ENCODE peak calls at places on chromosomes 4 and X, in four cellular contexts. One of them, this sample, is unnamed.

GRCh38 chr4:40840985-40841571 is 91.3 kb downstream of the NSUN7 start:
- DNase-seq in neural progenitor cell: peak; percentile 92
- DNase-seq in cardiac fibroblast: peak; percentile 93
- DNase-seq in uterus: peak; percentile 37
- DNase-seq in this sample: peak; percentile 76

GRCh38 chr4:80462537-80463207 is 127.1 kb downstream of the CFAP299 start:
- DNase-seq in neural progenitor cell: no peak
- DNase-seq in cardiac fibroblast: peak; percentile 54
- DNase-seq in uterus: no peak
- DNase-seq in this sample: no peak

GRCh38 chr4:159048166-159048886 is 54.6 kb upstream of the RAPGEF2 start:
- DNase-seq in neural progenitor cell: peak; percentile 57
- DNase-seq in cardiac fibroblast: peak; percentile 72
- DNase-seq in uterus: peak; percentile 56
- DNase-seq in this sample: peak; percentile 33

GRCh38 chrX:129600981-129601424 is 53.8 kb downstream of the APLN start:
- DNase-seq in neural progenitor cell: peak; percentile 35
- DNase-seq in cardiac fibroblast: no peak
- DNase-seq in uterus: no peak
- DNase-seq in this sample: peak; percentile 19

GRCh38 chr4:1766336-1767057 is 26.6 kb upstream of the FGFR3 start:
- DNase-seq in neural progenitor cell: peak; percentile 74
- DNase-seq in cardiac fibroblast: no peak
- DNase-seq in uterus: no peak
- DNase-seq in this sample: peak; percentile 36

GRCh38 chrX:119784747-119785446 is 6.5 kb downstream of the RPL39 start:
- DNase-seq in neural progenitor cell: peak; percentile 24
- DNase-seq in cardiac fibroblast: peak; percentile 47
- DNase-seq in uterus: no peak
- DNase-seq in this sample: no peak

GRCh38 chr4:125085-125820 is 952 bp downstream of the ZNF718 start:
- DNase-seq in neural progenitor cell: peak; percentile 50
- DNase-seq in cardiac fibroblast: peak; percentile 44
- DNase-seq in uterus: no peak
- DNase-seq in this sample: peak; percentile 73

GRCh38 chr4:181647396-181648107 is 595.6 kb upstream of the TENM3 start:
- DNase-seq in neural progenitor cell: peak; percentile 44
- DNase-seq in cardiac fibroblast: peak; percentile 43
- DNase-seq in uterus: no peak
- DNase-seq in this sample: peak; percentile 49

GRCh38 chr4:158302076-158302866 is 92.0 kb downstream of the TMEM144 start:
- DNase-seq in neural progenitor cell: no peak
- DNase-seq in cardiac fibroblast: peak; percentile 80
- DNase-seq in uterus: no peak
- DNase-seq in this sample: peak; percentile 80

GRCh38 chr4:88690355-88690754 is 7.3 kb downstream of the NAP1L5 start:
- DNase-seq in neural progenitor cell: no peak
- DNase-seq in cardiac fibroblast: peak; percentile 80
- DNase-seq in uterus: no peak
- DNase-seq in this sample: no peak

GRCh38 chr4:142282870-142283431 is 563.1 kb downstream of the INPP4B start:
- DNase-seq in neural progenitor cell: peak; percentile 24
- DNase-seq in cardiac fibroblast: peak; percentile 28
- DNase-seq in uterus: no peak
- DNase-seq in this sample: peak; percentile 44

GRCh38 chrX:72316408-72317079 is 10.8 kb upstream of the CITED1 start:
- DNase-seq in neural progenitor cell: no peak
- DNase-seq in cardiac fibroblast: no peak
- DNase-seq in uterus: no peak
- DNase-seq in this sample: no peak

GRCh38 chr4:102438873-102439614 is 62.1 kb upstream of the NFKB1 start:
- DNase-seq in neural progenitor cell: no peak
- DNase-seq in cardiac fibroblast: peak; percentile 99
- DNase-seq in uterus: no peak
- DNase-seq in this sample: peak; percentile 96

GRCh38 chr4:121459056-121459455 is 78.2 kb upstream of the QRFPR start:
- DNase-seq in neural progenitor cell: no peak
- DNase-seq in cardiac fibroblast: no peak
- DNase-seq in uterus: no peak
- DNase-seq in this sample: no peak

GRCh38 chrX:72060196-72060974 is 71.3 kb downstream of the RTL5 start:
- DNase-seq in neural progenitor cell: peak; percentile 90
- DNase-seq in cardiac fibroblast: peak; percentile 2
- DNase-seq in uterus: no peak
- DNase-seq in this sample: peak; percentile 55

GRCh38 chr4:119666653-119667091 is 38.1 kb upstream of the PDE5A start:
- DNase-seq in neural progenitor cell: peak; percentile 44
- DNase-seq in cardiac fibroblast: no peak
- DNase-seq in uterus: no peak
- DNase-seq in this sample: peak; percentile 8

GRCh38 chrX:40205471-40205870 is 107.7 kb upstream of the BCOR start:
- DNase-seq in neural progenitor cell: peak; percentile 8
- DNase-seq in cardiac fibroblast: no peak
- DNase-seq in uterus: no peak
- DNase-seq in this sample: no peak

GRCh38 chrX:114626323-114626722 is 42.4 kb downstream of the HTR2C start:
- DNase-seq in neural progenitor cell: peak; percentile 39
- DNase-seq in cardiac fibroblast: peak; percentile 38
- DNase-seq in uterus: no peak
- DNase-seq in this sample: peak; percentile 52

GRCh38 chrX:131821945-131822622 is 201.0 kb upstream of the STK26 start:
- DNase-seq in neural progenitor cell: no peak
- DNase-seq in cardiac fibroblast: no peak
- DNase-seq in uterus: peak; percentile 77
- DNase-seq in this sample: no peak

GRCh38 chrX:134761788-134762187 is 103.5 kb upstream of the PLAC1 start:
- DNase-seq in neural progenitor cell: no peak
- DNase-seq in cardiac fibroblast: peak; percentile 40
- DNase-seq in uterus: no peak
- DNase-seq in this sample: peak; percentile 33

GRCh38 chr4:48379587-48380140 is 38.3 kb downstream of the SLAIN2 start:
- DNase-seq in neural progenitor cell: no peak
- DNase-seq in cardiac fibroblast: no peak
- DNase-seq in uterus: no peak
- DNase-seq in this sample: no peak

GRCh38 chr4:152935661-152936445 is at the start of gene FHDC1:
- DNase-seq in neural progenitor cell: peak; percentile 91
- DNase-seq in cardiac fibroblast: no peak
- DNase-seq in uterus: no peak
- DNase-seq in this sample: peak; percentile 69

GRCh38 chr4:102139132-102139573 is 206.1 kb downstream of the SLC39A8 start:
- DNase-seq in neural progenitor cell: no peak
- DNase-seq in cardiac fibroblast: peak; percentile 96
- DNase-seq in uterus: no peak
- DNase-seq in this sample: peak; percentile 69

GRCh38 chr4:165210566-165210965 is 3.2 kb downstream of the KLHL2 start:
- DNase-seq in neural progenitor cell: no peak
- DNase-seq in cardiac fibroblast: no peak
- DNase-seq in uterus: no peak
- DNase-seq in this sample: no peak

GRCh38 chrX:153924149-153924861 is 1.8 kb downstream of the ARHGAP4 start:
- DNase-seq in neural progenitor cell: peak; percentile 57
- DNase-seq in cardiac fibroblast: peak; percentile 37
- DNase-seq in uterus: no peak
- DNase-seq in this sample: peak; percentile 64

GRCh38 chr4:76558391-76559235 is 123.6 kb downstream of the SHROOM3 start:
- DNase-seq in neural progenitor cell: peak; percentile 44
- DNase-seq in cardiac fibroblast: no peak
- DNase-seq in uterus: no peak
- DNase-seq in this sample: no peak

GRCh38 chrX:18970465-18970864 is 13.4 kb downstream of the PHKA2 start:
- DNase-seq in neural progenitor cell: no peak
- DNase-seq in cardiac fibroblast: no peak
- DNase-seq in uterus: no peak
- DNase-seq in this sample: no peak

GRCh38 chrX:129534816-129535578 is 5.1 kb upstream of the OCRL start:
- DNase-seq in neural progenitor cell: no peak
- DNase-seq in cardiac fibroblast: peak; percentile 48
- DNase-seq in uterus: no peak
- DNase-seq in this sample: no peak

GRCh38 chr4:13988347-13989265 is 361.1 kb upstream of the BOD1L1 start:
- DNase-seq in neural progenitor cell: no peak
- DNase-seq in cardiac fibroblast: peak; percentile 99
- DNase-seq in uterus: no peak
- DNase-seq in this sample: peak; percentile 97

GRCh38 chr4:120525106-120525505 is 397.4 kb downstream of the PRDM5 start:
- DNase-seq in neural progenitor cell: no peak
- DNase-seq in cardiac fibroblast: no peak
- DNase-seq in uterus: no peak
- DNase-seq in this sample: no peak

GRCh38 chr4:176444741-176445140 is 125.0 kb downstream of the SPCS3 start:
- DNase-seq in neural progenitor cell: no peak
- DNase-seq in cardiac fibroblast: peak; percentile 82
- DNase-seq in uterus: no peak
- DNase-seq in this sample: no peak

GRCh38 chr4:130288576-130288975 is 1192.6 kb downstream of the C4orf33 start:
- DNase-seq in neural progenitor cell: peak; percentile 55
- DNase-seq in cardiac fibroblast: no peak
- DNase-seq in uterus: no peak
- DNase-seq in this sample: no peak

DNA sequence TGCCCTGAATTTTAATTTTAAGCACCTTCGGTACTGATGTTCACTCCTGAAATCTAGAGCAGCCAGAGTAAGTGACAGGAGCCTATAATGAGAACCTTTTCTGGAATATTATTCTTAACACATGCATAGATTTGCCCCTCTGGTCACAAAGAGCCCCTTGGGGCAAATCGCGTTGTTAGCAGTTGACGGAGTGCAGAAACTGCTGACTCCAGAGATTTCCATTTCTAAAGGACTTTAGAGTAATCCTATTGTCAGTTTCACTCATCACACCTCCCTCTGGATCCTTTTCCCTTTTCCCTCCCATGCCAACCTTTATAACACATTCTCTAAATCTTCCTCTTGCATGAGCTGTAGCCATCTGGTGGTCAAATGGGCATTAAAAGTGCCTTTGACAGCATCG is 264.9 kb upstream of the PRPS2 start:
- DNase-seq in neural progenitor cell: peak; percentile 23
- DNase-seq in cardiac fibroblast: no peak
- DNase-seq in uterus: no peak
- DNase-seq in this sample: no peak
- TF ChIP-seq CTCF in neural progenitor cell: peak; percentile 23
- TF ChIP-seq CTCF in cardiac fibroblast: no peak
- TF ChIP-seq CTCF in uterus: no peak
- TF ChIP-seq CTCF in this sample: no peak

GRCh38 chrX:155876704-155877103 is 4.4 kb upstream of the VAMP7 start:
- DNase-seq in neural progenitor cell: no peak
- DNase-seq in cardiac fibroblast: no peak
- DNase-seq in uterus: no peak
- DNase-seq in this sample: no peak
- H3K4me3 ChIP-seq in neural progenitor cell: no peak overlapping the region
- H3K4me3 ChIP-seq in cardiac fibroblast: no peak overlapping the region
- H3K4me3 ChIP-seq in uterus: no peak overlapping the region
- H3K4me3 ChIP-seq in this sample: no peak overlapping the region

GRCh38 chrX:45667666-45668065 is 467.0 kb upstream of the DIPK2B start:
- DNase-seq in neural progenitor cell: no peak
- DNase-seq in cardiac fibroblast: peak; percentile 32
- DNase-seq in uterus: no peak
- DNase-seq in this sample: no peak

GRCh38 chrX:45664727-45665290 is 464.1 kb upstream of the DIPK2B start:
- DNase-seq in neural progenitor cell: no peak
- DNase-seq in cardiac fibroblast: no peak
- DNase-seq in uterus: no peak
- DNase-seq in this sample: no peak

GRCh38 chrX:45669715-45670360 is 469.2 kb upstream of the DIPK2B start:
- DNase-seq in neural progenitor cell: no peak
- DNase-seq in cardiac fibroblast: peak; percentile 3
- DNase-seq in uterus: no peak
- DNase-seq in this sample: no peak

GRCh38 chrX:45668686-45669443 is 468.2 kb upstream of the DIPK2B start:
- DNase-seq in neural progenitor cell: no peak
- DNase-seq in cardiac fibroblast: peak; percentile 94
- DNase-seq in uterus: no peak
- DNase-seq in this sample: peak; percentile 74
- TF ChIP-seq CTCF in neural progenitor cell: no peak
- TF ChIP-seq CTCF in cardiac fibroblast: no peak
- TF ChIP-seq CTCF in uterus: no peak
- TF ChIP-seq CTCF in this sample: no peak

GRCh38 chr4:85953651-85954018 is 406.2 kb downstream of the MAPK10 start:
- DNase-seq in neural progenitor cell: no peak
- DNase-seq in cardiac fibroblast: peak; percentile 74
- DNase-seq in uterus: no peak
- DNase-seq in this sample: peak; percentile 50

GRCh38 chr4:85952982-85953650 is 406.7 kb downstream of the MAPK10 start:
- DNase-seq in neural progenitor cell: no peak
- DNase-seq in cardiac fibroblast: peak; percentile 18
- DNase-seq in uterus: no peak
- DNase-seq in this sample: no peak

GRCh38 chr4:85952518-85952917 is 407.3 kb downstream of the MAPK10 start:
- DNase-seq in neural progenitor cell: no peak
- DNase-seq in cardiac fibroblast: peak; percentile 88
- DNase-seq in uterus: no peak
- DNase-seq in this sample: no peak

GRCh38 chr4:85955614-85956295 is 404.1 kb downstream of the MAPK10 start:
- DNase-seq in neural progenitor cell: no peak
- DNase-seq in cardiac fibroblast: no peak
- DNase-seq in uterus: no peak
- DNase-seq in this sample: no peak

DNA sequence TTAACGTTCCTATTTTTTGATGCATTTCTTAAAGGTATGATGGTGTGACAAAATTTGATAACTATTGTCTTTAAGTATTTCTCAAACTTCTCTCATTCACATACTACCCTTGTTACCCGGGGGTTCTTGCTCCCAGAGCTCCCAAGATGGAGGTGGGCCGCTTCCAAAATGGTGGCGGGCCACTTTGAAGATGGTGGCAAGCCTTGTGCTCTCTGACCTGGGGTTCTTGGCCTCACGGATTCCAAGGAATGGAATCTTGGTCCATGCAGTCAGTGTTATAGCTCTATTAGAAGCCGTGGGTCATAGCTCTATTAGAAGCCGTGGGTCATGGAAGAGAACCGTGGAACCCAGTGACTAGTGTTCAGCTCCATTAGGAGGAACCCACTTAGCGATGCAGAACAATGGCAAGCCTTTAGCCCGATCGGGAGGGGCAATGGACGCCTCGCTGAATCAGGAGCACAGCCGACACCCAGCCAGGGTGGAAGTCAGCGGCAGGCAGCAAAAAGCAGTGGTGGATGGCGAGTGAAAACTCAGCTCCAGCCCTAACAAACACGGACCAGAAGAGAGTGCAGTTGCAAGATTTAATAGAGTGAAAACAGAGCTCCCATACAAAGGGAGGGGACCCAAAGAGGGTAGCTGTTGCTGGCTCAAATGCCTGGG is 403.4 kb downstream of the MAPK10 start:
- DNase-seq in neural progenitor cell: no peak
- DNase-seq in cardiac fibroblast: no peak
- DNase-seq in uterus: no peak
- DNase-seq in this sample: no peak
- H3K4me3 ChIP-seq in neural progenitor cell: no peak overlapping the region
- H3K4me3 ChIP-seq in cardiac fibroblast: no peak overlapping the region
- H3K4me3 ChIP-seq in uterus: no peak overlapping the region
- H3K4me3 ChIP-seq in this sample: no peak overlapping the region

This sample was measured in cardiac muscle cell.